ENCODE peak calls at places on chromosomes 11 and 22, in nine cellular contexts. B, Q, S, L, H, E, M, T and J are unnamed samples. For H3K4me1, the result is how much of the 10 kb centered on the place peaks cover.

GRCh38 chr11:126156814-126157213 is 54.6 kb downstream of the RPUSD4 start:
- DNase-seq in Q (no peak), L (no peak), H (no peak), S (no peak), T (no peak), M (no peak), B (no peak), E (no peak), J (no peak)

GRCh38 chr22:48182896-48183805 is 1420.7 kb downstream of the TBC1D22A start:
- DNase-seq in E (no peak), T (no peak), H (no peak), B (no peak), Q (no peak), S (no peak), M (no peak), L (no peak), J (no peak)

GRCh38 chr11:114076974-114077373 is 17.5 kb downstream of the ZBTB16 start:
- DNase-seq in T (no peak), Q (no peak), H (no peak), B (no peak), S (no peak), E (no peak), M (no peak), L (no peak), J (no peak)

GRCh38 chr11:35486934-35487333 is 38.5 kb downstream of the PAMR1 start:
- DNase-seq in H (no peak), B (no peak), E (no peak), Q (no peak), T (no peak), M (no peak), S (no peak), L (no peak), J (no peak)

GRCh38 chr11:68893282-68893681 is 10.3 kb downstream of the MRPL21 start:
- DNase-seq in S (no peak), M (no peak), E (no peak), B (no peak), Q (no peak), L (no peak), H (no peak), T (no peak), J (no peak)

GRCh38 chr11:13324141-13324540 is 46.6 kb downstream of the BMAL1 start:
- DNase-seq in S (no peak), M (no peak), Q (no peak), B (no peak), T (peak), H (no peak), L (no peak), E (no peak), J (no peak)

GRCh38 chr11:111730871-111731591 is 35.2 kb downstream of the PPP2R1B start:
- DNase-seq in M (no peak), Q (peak), T (peak), E (no peak), B (no peak), S (no peak), L (peak), H (no peak), J (peak)

GRCh38 chr22:36341640-36342041 is 46.1 kb downstream of the MYH9 start:
- DNase-seq in B (no peak), E (no peak), M (no peak), T (no peak), Q (no peak), H (no peak), L (no peak), S (no peak), J (no peak)

GRCh38 chr22:47342446-47342845 is 580.0 kb downstream of the TBC1D22A start:
- DNase-seq in H (no peak), S (no peak), Q (no peak), E (no peak), B (no peak), L (no peak), T (no peak), M (no peak), J (no peak)

GRCh38 chr22:36385491-36386350 is 2.0 kb downstream of the MYH9 start:
- DNase-seq in H (no peak), L (peak), T (peak), B (peak), E (peak), Q (peak), S (no peak), M (no peak), J (peak)

GRCh38 chr11:116257092-116257491 is 515.7 kb downstream of the BUD13 start:
- DNase-seq in S (no peak), E (no peak), L (no peak), B (no peak), H (no peak), T (peak), Q (no peak), M (no peak), J (no peak)

GRCh38 chr11:38330578-38330977 is 1732.5 kb upstream of the RAG2 start:
- DNase-seq in B (no peak), Q (no peak), M (no peak), H (no peak), S (no peak), T (no peak), E (no peak), L (no peak), J (no peak)

GRCh38 chr11:120153221-120153620 is 15.3 kb upstream of the TRIM29 start:
- DNase-seq in H (no peak), M (no peak), T (no peak), Q (no peak), B (no peak), S (no peak), E (peak), L (no peak), J (no peak)

GRCh38 chr11:61948505-61948904 is 1.6 kb upstream of the BEST1 start:
- DNase-seq in T (no peak), B (no peak), Q (no peak), H (no peak), S (no peak), M (no peak), L (no peak), E (no peak), J (no peak)

GRCh38 chr11:118267486-118267885 is 3.4 kb upstream of the MPZL2 start:
- DNase-seq in H (no peak), E (peak), Q (no peak), T (no peak), S (no peak), B (no peak), M (no peak), L (no peak), J (no peak)

GRCh38 chr22:22691716-22692701 is 47.6 kb downstream of the GGTLC2 start:
- DNase-seq in L (no peak), T (peak), Q (no peak), S (no peak), E (no peak), B (no peak), M (no peak), H (no peak), J (no peak)

GRCh38 chr11:118306556-118306955 is 2.0 kb downstream of the CD3E start:
- DNase-seq in S (no peak), B (no peak), E (no peak), T (peak), M (no peak), H (no peak), Q (no peak), L (no peak), J (no peak)

GRCh38 chr22:32880061-32880460 is 78.6 kb downstream of the TIMP3 start:
- DNase-seq in T (peak), S (no peak), E (no peak), L (no peak), B (no peak), Q (no peak), H (no peak), M (no peak), J (no peak)

GRCh38 chr11:64165842-64166635 is at the start of gene MACROD1:
- DNase-seq in H (peak), M (no peak), B (peak), Q (peak), L (peak), S (peak), T (peak), E (peak), J (peak)

GRCh38 chr22:36934940-36935610 is 21.6 kb downstream of the CSF2RB start:
- DNase-seq in S (no peak), E (no peak), T (no peak), L (no peak), Q (no peak), B (no peak), H (no peak), M (no peak), J (no peak)

GRCh38 chr11:119026970-119027369 is 3.7 kb downstream of the SLC37A4 start:
- DNase-seq in Q (no peak), S (no peak), B (no peak), E (no peak), T (no peak), L (no peak), H (no peak), M (no peak), J (no peak)

GRCh38 chr11:110305169-110306018 is 9.0 kb upstream of the RDX start:
- DNase-seq in S (no peak), M (no peak), L (no peak), Q (no peak), B (no peak), H (no peak), T (peak), E (peak), J (no peak)

GRCh38 chr11:110000045-110000502 is 93.1 kb upstream of the ZC3H12C start:
- DNase-seq in M (no peak), B (no peak), H (no peak), T (peak), Q (no peak), L (no peak), S (no peak), E (peak), J (no peak)

GRCh38 chr22:46023558-46023981 is 46.6 kb upstream of the WNT7B start:
- DNase-seq in T (peak), Q (no peak), E (no peak), S (no peak), H (no peak), B (no peak), M (no peak), L (peak), J (peak)

GRCh38 chr11:87059596-87059995 is 21.9 kb downstream of the TMEM135 start:
- DNase-seq in M (no peak), E (no peak), B (no peak), S (no peak), Q (no peak), T (no peak), L (no peak), H (no peak), J (no peak)

GRCh38 chr11:120222916-120223315 is 12.1 kb downstream of the OAF start:
- DNase-seq in E (no peak), M (no peak), B (no peak), Q (no peak), T (no peak), H (no peak), L (no peak), S (no peak), J (no peak)

DNA sequence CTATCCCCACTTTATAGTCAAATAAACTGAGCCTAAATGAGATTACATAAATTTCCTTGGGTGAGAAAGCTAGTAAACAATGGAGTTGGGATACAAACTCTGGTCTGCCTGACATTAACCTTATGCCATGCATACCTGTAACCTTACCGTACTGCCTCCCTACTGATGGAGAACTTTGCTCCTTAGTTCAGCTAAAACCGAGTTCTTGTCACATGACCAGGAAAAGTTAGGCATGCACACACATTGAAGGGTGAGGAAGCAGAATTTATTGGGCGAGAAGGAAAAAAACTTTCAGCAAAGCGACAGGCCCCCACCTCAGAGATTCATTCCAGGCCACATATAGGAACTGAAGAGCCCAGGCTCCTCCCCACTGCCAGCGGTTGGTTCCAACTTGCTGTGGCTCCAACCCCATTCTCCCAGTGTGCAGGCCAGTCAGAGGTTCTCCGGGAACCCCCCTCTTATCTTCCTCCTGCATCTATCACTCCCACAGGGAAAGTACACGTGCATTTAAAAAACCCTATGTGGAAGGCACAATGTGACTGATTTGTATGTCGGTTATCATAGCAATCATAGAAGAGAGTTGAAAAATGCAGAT is 3.2 kb upstream of the PIWIL4 start:
- DNase-seq in E (no peak), M (no peak), H (no peak), Q (no peak), L (no peak), B (no peak), S (no peak), T (no peak), J (no peak)
- H3K4me1 ChIP-seq in E (under half), M (under half), H (under half), Q (under half), L (under half), B (under half), S (under half), T (under half), J (under half)

GRCh38 chr11:75334402-75334891 is 17.0 kb downstream of the ARRB1 start:
- DNase-seq in B (no peak), S (no peak), Q (no peak), E (peak), L (no peak), H (no peak), M (no peak), T (no peak), J (no peak)
- H3K4me1 ChIP-seq in B (under half), S (under half), Q (under half), E (half or more), L (half or more), H (half or more), M (under half), T (under half), J (under half)

GRCh38 chr11:65429724-65430405 is 7.3 kb downstream of the NEAT1 start:
- DNase-seq in H (peak), T (peak), B (no peak), S (no peak), L (peak), E (no peak), M (no peak), Q (peak), J (peak)

GRCh38 chr11:65432133-65432650 is 9.6 kb downstream of the NEAT1 start:
- DNase-seq in H (no peak), Q (no peak), B (no peak), L (no peak), T (peak), S (no peak), E (no peak), M (no peak), J (no peak)

GRCh38 chr11:65431452-65432132 is 9.0 kb downstream of the NEAT1 start:
- DNase-seq in H (peak), S (no peak), T (peak), Q (no peak), E (no peak), M (no peak), B (no peak), L (peak), J (no peak)

GRCh38 chr11:65429069-65429681 is 6.6 kb downstream of the NEAT1 start:
- DNase-seq in B (no peak), S (no peak), Q (no peak), M (no peak), H (peak), L (peak), T (peak), E (no peak), J (peak)

DNA sequence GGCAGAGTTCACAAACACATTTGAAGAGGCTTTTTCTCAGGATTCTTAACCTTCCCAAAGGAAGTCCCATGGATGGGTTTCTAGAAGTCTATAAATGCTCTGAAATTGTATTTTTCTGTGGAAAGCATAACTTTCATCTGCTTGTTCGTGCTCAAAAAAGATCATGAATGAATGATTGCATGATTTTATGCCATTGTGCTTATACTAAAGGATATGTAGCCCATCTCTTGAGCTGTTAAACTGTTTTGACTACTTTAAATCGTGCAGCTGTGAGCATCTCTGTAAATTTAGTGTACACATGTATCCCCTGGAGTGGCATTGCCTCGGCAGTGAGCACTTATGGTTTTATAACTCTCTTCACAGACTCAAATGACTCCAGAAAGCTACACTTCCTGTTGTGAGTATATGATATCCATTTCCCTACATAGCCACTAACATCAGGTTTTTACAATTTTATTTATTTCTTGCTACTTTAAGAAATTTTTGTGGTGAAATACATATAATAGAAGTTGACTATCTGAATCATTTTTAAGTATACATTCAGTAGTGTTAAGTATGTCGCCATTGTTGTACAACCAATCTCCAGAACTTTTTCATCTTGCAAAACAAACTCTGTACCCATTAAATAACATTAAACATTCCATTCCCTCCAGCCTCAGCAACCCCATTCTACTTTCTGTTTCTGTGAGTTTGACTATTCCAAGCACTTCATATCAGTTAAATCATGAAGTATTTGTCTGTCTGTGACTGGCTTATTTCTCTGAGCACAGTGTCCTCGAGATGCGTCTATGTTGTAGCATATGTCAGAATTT is 8.0 kb downstream of the NEAT1 start:
- DNase-seq in H (no peak), T (peak), L (peak), E (no peak), S (peak), M (no peak), Q (no peak), B (no peak), J (no peak)
- H3K4me1 ChIP-seq in H (half or more), T (under half), L (under half), E (half or more), S (under half), M (under half), Q (under half), B (under half), J (half or more)

DNA sequence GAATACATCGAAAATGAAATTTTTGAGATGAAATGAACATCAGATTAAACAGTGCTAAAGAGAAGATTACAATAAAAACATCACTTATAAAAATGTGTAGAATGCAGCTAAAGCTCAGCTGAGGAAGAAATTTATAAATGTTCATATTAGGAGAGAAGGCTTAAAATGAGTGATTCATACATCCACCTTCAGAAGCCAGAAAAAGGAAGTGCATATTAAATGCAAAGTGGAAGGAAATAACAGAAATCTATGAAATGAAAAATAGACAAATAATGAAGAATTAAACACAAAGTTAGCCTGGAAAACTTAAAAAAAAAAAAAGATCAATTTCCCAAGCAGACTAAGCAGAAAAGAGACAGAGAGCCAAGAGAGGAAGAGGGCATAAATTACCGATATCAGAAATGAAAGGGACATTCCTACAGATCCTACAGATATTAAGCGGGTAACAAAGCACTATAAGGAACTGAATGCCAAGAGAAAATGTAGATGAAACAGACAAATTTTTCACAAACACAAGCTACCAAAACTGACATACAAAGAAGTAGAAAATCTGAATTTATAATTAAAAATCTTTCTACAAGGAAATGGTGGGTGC is 7.2 kb upstream of the MOB2 start:
- DNase-seq in Q (no peak), M (no peak), B (no peak), T (no peak), S (no peak), H (no peak), E (no peak), L (no peak), J (no peak)
- H3K4me1 ChIP-seq in Q (under half), M (under half), B (under half), T (under half), S (under half), H (under half), E (under half), L (under half), J (under half)

DNA sequence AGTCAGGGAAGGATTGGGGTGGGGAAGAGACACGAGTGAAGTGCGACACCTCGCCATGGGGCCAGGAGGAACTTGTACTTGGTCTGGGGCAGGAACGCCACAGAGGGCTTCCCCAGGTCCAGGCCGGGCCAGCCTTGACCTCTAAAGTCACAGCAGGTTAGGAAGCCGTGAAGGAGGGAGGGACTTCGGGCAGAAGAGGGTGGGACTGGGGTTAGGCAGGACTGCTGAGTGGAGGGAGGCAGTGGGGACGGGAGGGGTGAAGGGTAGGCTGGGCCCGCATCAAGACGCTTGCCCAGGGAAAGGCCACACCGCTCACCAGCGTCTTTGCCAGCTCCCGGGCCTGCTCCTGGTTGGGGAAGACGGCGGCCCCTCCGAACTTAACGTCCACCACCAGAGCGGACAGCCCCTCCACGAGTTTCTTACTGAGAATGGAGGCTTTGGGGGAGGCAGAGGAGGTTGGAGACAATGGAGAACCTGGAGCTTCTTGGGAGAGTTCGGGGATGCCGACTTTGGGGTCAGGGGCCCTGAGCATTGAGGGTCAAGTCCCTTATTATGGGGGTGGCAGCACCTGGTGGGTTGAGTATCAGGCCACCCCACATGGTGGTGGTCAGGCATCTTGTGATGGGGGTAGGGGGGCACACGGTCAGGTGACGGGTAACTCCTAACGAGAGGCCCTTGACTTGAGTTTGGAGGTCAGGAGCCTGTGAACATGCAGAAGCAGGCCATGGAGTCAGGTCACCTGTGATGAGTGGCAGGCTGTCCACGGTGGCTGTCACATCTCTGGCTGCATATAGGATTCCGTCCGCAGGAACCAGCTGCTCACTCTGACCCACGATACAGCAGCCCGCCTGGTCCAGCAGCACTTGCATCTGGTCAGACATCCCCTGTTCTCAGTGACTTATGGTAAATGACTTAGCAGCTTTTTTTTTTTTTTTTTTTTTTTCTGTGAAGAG is 1.7 kb upstream of the SCO2 start:
- DNase-seq in S (no peak), E (peak), M (no peak), B (no peak), T (no peak), H (no peak), Q (peak), L (peak), J (peak)
- H3K4me1 ChIP-seq in S (under half), E (under half), M (under half), B (under half), T (under half), H (under half), Q (under half), L (under half), J (half or more)

GRCh38 chr11:71946144-71946571 is 17.3 kb downstream of the RNF121 start:
- DNase-seq in T (peak), B (no peak), Q (no peak), E (no peak), M (no peak), H (no peak), L (no peak), S (no peak), J (no peak)
- H3K4me1 ChIP-seq in T (under half), B (under half), Q (under half), E (under half), M (under half), H (under half), L (under half), S (under half), J (under half)